ENCODE peak calls at places on chromosomes 1 and 21, in eight cellular contexts. U is upper lobe of right lung; T is lung; S is CD8-positive, alpha-beta T cell; D is left ventricle myocardium inferior; L is transverse colon; M is IMR-90; Z is body of pancreas. Q is an unnamed sample.
A peak's percentile ranks its signal among the peaks of the same experiment; 100 is the strongest.

GRCh38 chr1:233632436-233632835 is 18.5 kb downstream of the KCNK1 start:
- DNase-seq in M (no peak), S (no peak), L (no peak), Z (no peak), D (no peak), T (no peak), U (no peak), Q (no peak)

GRCh38 chr1:172480421-172480820 is 36.6 kb upstream of the PIGC start:
- DNase-seq in D (no peak), L (no peak), Z (no peak), T (no peak), S (no peak), U (no peak), M (no peak), Q (no peak)

GRCh38 chr1:16143566-16144324 is 12.1 kb downstream of the EPHA2 start:
- DNase-seq in Z (peak; percentile 74), U (peak; percentile 92), T (peak; percentile 89), S (no peak), D (peak; percentile 75), L (peak; percentile 80), M (no peak), Q (no peak)

GRCh38 chr1:150259758-150260669 is 2.4 kb downstream of the CA14 start:
- DNase-seq in T (peak; percentile 82), U (peak; percentile 83), Z (peak; percentile 61), S (no peak), M (no peak), D (no peak), L (peak; percentile 66), Q (peak; percentile 76)

GRCh38 chr1:8026976-8027747 is 1.1 kb upstream of the ERRFI1 start:
- DNase-seq in Z (peak; percentile 93), M (peak; percentile 80), L (peak; percentile 47), T (peak; percentile 72), S (no peak), U (peak; percentile 85), D (no peak), Q (peak; percentile 75)

GRCh38 chr21:41167348-41168342 is at the start of gene BACE2:
- DNase-seq in U (peak; percentile 90), M (peak; percentile 68), Z (peak; percentile 82), S (peak; percentile 29), D (peak; percentile 85), L (peak; percentile 87), T (peak; percentile 78), Q (no peak)

GRCh38 chr1:240027059-240027462 is 64.6 kb upstream of the FMN2 start:
- DNase-seq in S (no peak), U (no peak), Z (peak; percentile 32), D (no peak), M (peak; percentile 67), L (peak; percentile 49), T (no peak), Q (peak; percentile 51)

GRCh38 chr1:90718411-90719320 is 1.6 kb upstream of the BARHL2 start:
- DNase-seq in L (no peak), S (no peak), Z (no peak), T (no peak), D (no peak), U (no peak), M (no peak), Q (no peak)

GRCh38 chr1:184157396-184157747 is 105.8 kb downstream of the TSEN15 start:
- DNase-seq in S (no peak), T (no peak), L (no peak), U (no peak), M (no peak), D (no peak), Z (no peak), Q (no peak)

GRCh38 chr1:21232044-21232443 is 55.3 kb upstream of the EIF4G3 start:
- DNase-seq in T (peak; percentile 48), D (no peak), Z (peak; percentile 60), S (no peak), M (peak; percentile 66), L (peak; percentile 40), U (no peak), Q (peak; percentile 56)

GRCh38 chr1:89780721-89781120 is 40.1 kb upstream of the LRRC8D start:
- DNase-seq in U (no peak), Z (no peak), M (peak; percentile 69), D (no peak), L (no peak), S (no peak), T (no peak), Q (no peak)

GRCh38 chr1:177943999-177944672 is 25.7 kb downstream of the SEC16B start:
- DNase-seq in U (no peak), T (no peak), Z (no peak), L (no peak), M (no peak), D (no peak), S (no peak), Q (no peak)

DNA sequence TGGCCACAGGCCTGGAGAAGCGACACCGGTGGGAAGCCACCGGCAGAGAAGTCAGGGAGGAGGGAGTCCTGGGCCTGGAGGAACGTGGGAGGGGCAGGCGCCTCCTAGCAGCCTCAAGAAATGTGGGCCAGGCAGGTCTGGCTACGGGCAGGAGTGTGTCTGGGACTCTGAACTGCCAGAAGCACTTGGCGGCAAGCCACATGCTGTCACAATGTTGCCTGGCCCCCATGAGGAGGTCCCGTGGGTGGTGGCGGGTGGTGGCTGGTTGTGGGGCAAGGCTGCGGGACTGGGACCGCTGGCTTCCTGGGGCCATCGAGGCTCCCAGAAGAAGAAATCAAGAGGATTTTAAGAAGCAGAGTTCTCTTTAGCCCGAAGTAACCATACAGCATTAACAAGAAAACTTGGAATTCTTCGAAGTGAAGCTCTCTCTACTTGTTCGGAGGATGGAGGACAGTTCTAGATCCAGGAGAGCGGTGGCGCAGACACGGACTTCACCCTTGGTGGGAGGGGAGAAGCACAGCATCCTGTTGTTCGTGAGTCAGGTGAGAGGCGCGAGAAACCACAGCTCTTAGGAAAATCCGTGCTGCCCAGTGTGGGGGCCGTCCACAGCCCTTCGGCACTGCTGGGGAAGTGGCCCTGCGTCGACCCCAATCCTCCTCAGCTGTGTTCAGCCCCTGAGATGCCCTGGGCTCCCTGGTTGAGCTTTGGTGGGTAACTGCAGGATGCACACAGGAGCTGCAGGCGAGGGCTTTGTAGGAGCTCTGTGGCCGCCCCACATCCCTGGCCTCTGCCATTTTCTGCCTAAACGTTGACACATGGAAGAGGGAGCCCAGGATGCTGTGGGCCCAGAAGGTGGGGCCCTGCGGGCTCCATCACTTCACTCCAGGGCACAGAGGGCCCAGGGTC is 12.4 kb downstream of the SKI start:
- DNase-seq in L (peak; percentile 69), D (peak; percentile 80), S (peak; percentile 69), M (peak; percentile 29), Z (peak; percentile 52), U (peak; percentile 97), T (peak; percentile 90), Q (no peak)
- H3K4me1 ChIP-seq in L (peaks cover 45% of the 10 kb centered on the region), D (peaks cover 97% of the 10 kb centered on the region), S (peaks cover 93% of the 10 kb centered on the region), M (peaks cover 43% of the 10 kb centered on the region), Z (peaks cover 52% of the 10 kb centered on the region), U (peaks cover 85% of the 10 kb centered on the region), T (peaks cover 17% of the 10 kb centered on the region), Q (no peaks in the 10 kb centered on the region)

DNA sequence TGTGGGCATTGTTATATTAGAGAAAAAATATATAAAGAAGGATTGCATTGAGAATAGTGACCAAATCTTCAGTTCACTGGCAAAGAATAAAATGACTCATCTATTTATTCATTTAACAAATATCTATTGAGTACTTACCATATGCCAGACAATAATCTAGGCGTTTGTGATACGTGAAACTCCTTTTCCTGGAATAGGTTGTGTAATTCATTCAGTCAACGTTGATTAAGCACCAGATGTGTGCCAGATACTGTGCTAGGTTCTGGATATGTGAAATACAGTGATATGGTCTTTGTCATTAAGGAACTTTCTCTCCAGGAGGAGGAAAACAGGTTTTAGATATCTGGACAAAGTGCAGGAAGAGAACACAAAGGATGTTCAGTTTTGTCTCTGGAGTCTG is 344.5 kb downstream of the RWDD3 start:
- DNase-seq in S (no peak), M (no peak), L (no peak), T (no peak), Z (no peak), U (no peak), D (no peak), Q (no peak)
- H3K4me3 ChIP-seq in S (no peak overlapping the region), M (no peak overlapping the region), L (no peak overlapping the region), T (no peak overlapping the region), Z (no peak overlapping the region), U (no peak overlapping the region), D (no peak overlapping the region), Q (no peak overlapping the region)

DNA sequence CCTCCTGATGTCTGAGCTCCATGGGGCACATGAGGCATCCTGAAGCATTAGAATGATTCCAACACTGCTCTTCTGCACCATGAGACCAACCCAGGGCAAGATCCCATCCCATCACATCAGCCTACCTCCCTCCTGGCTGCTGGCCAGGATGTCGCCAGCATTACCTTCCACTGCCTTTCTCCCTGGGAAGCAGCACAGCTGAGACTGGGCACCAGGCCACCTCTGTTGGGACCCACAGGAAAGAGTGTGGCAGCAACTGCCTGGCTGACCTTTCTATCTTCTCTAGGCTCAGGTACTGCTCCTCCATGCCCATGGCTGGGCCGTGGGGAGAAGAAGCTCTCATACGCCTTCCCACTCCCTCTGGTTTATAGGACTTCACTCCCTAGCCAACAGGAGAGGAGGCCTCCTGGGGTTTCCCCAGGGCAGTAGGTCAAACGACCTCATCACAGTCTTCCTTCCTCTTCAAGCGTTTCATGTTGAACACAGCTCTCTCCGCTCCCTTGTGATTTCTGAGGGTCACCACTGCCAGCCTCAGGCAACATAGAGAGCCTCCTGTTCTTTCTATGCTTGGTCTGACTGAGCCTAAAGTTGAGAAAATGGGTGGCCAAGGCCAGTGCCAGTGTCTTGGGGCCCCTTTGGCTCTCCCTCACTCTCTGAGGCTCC is 11.1 kb upstream of the RASSF5 start:
- DNase-seq in U (no peak), S (no peak), D (no peak), M (no peak), L (no peak), T (no peak), Z (peak; percentile 99), Q (no peak)
- H3K27ac ChIP-seq in U (no peak overlapping the region), S (no peak overlapping the region), D (peak overlapping the region; percentile 38), M (no peak overlapping the region), L (no peak overlapping the region), T (no peak overlapping the region), Z (peak overlapping the region; percentile 91), Q (no peak overlapping the region)

GRCh38 chr1:44810101-44810761 is 1.9 kb downstream of the BTBD19 start:
- DNase-seq in M (no peak), Z (peak; percentile 74), L (peak; percentile 31), T (peak; percentile 82), D (peak; percentile 63), S (no peak), U (peak; percentile 89), Q (no peak)

GRCh38 chr1:44812822-44813543 is 4.7 kb downstream of the BTBD19 start:
- DNase-seq in U (peak; percentile 73), L (peak; percentile 11), T (no peak), D (peak; percentile 34), S (no peak), Z (peak; percentile 36), M (no peak), Q (peak; percentile 3)

GRCh38 chr1:44811714-44812151 is 3.4 kb downstream of the BTBD19 start:
- DNase-seq in M (peak; percentile 91), D (peak; percentile 13), L (no peak), Z (peak; percentile 10), T (no peak), U (peak; percentile 50), S (no peak), Q (no peak)

GRCh38 chr1:44808938-44809917 is 905 bp downstream of the BTBD19 start:
- DNase-seq in Z (peak; percentile 47), M (peak; percentile 82), S (peak; percentile 96), U (peak; percentile 80), T (peak; percentile 62), L (peak; percentile 68), D (peak; percentile 48), Q (no peak)

DNA sequence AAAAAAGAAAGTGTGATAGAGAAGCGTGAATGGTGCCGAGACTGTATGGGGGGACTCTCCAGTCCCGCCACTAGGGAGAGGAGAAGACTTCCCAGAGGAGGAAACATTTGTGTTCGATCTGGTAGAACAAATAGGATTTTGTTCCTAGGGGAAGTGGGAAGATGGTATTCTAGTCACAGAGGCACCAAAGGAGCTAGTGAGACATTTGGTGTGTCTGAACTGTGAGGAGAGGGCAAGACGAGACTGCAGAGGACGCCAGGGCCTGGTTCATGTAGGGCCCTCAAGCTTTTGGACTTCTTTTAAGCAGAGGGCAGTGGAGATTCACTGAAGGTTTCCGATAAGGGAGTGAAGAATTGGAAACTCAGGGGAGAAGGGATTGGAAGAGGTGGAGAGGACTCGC is 2.9 kb downstream of the BTBD19 start:
- DNase-seq in T (no peak), Z (peak; percentile 8), L (no peak), U (peak; percentile 12), M (no peak), S (no peak), D (peak; percentile 5), Q (no peak)
- H3K4me1 ChIP-seq in T (peaks cover 11% of the 10 kb centered on the region), Z (peaks cover 74% of the 10 kb centered on the region), L (peaks cover 38% of the 10 kb centered on the region), U (peaks cover 70% of the 10 kb centered on the region), M (peaks cover 60% of the 10 kb centered on the region), S (peaks cover 77% of the 10 kb centered on the region), D (peaks cover 83% of the 10 kb centered on the region), Q (peaks cover 30% of the 10 kb centered on the region)